ENCODE peak calls at places on chromosomes 2 and 18, in five cellular contexts. One of them, this sample, is unnamed.
A peak's percentile ranks its signal among the peaks of the same experiment; 100 is the strongest.

GRCh38 chr2:26384597-26384996 is 17.1 kb upstream of the DRC1 start:
- DNase-seq in A549: no peak
- DNase-seq in psoas muscle: no peak
- DNase-seq in PC-9: no peak
- DNase-seq in HCT116: no peak
- DNase-seq in this sample: no peak

GRCh38 chr2:126586321-126586720 is 69.6 kb upstream of the GYPC start:
- DNase-seq in A549: no peak
- DNase-seq in psoas muscle: no peak
- DNase-seq in PC-9: no peak
- DNase-seq in HCT116: no peak
- DNase-seq in this sample: no peak

GRCh38 chr2:232321817-232322559 is 56.6 kb upstream of the ALPP start:
- DNase-seq in A549: no peak
- DNase-seq in psoas muscle: peak; percentile 48
- DNase-seq in PC-9: no peak
- DNase-seq in HCT116: no peak
- DNase-seq in this sample: peak; percentile 35

GRCh38 chr2:241802806-241803318 is 6.1 kb upstream of the NEU4 start:
- DNase-seq in A549: no peak
- DNase-seq in psoas muscle: no peak
- DNase-seq in PC-9: no peak
- DNase-seq in HCT116: no peak
- DNase-seq in this sample: no peak

GRCh38 chr2:42007596-42007995 is 40.2 kb upstream of the PKDCC start:
- DNase-seq in A549: no peak
- DNase-seq in psoas muscle: no peak
- DNase-seq in PC-9: no peak
- DNase-seq in HCT116: no peak
- DNase-seq in this sample: no peak

GRCh38 chr2:112767693-112768380 is 3.4 kb upstream of the CKAP2L start:
- DNase-seq in A549: no peak
- DNase-seq in psoas muscle: no peak
- DNase-seq in PC-9: no peak
- DNase-seq in HCT116: no peak
- DNase-seq in this sample: no peak

GRCh38 chr18:76351961-76352581 is 143.0 kb downstream of the ZNF516 start:
- DNase-seq in A549: peak; percentile 15
- DNase-seq in psoas muscle: peak; percentile 71
- DNase-seq in PC-9: peak; percentile 51
- DNase-seq in HCT116: no peak
- DNase-seq in this sample: no peak

GRCh38 chr2:39547811-39548719 is 111.0 kb upstream of the MAP4K3 start:
- DNase-seq in A549: no peak
- DNase-seq in psoas muscle: no peak
- DNase-seq in PC-9: peak; percentile 74
- DNase-seq in HCT116: no peak
- DNase-seq in this sample: no peak

GRCh38 chr2:30915485-30915884 is 108.2 kb upstream of the CAPN13 start:
- DNase-seq in A549: no peak
- DNase-seq in psoas muscle: no peak
- DNase-seq in PC-9: peak; percentile 31
- DNase-seq in HCT116: peak; percentile 7
- DNase-seq in this sample: peak; percentile 29

GRCh38 chr2:167715932-167716331 is 531.5 kb downstream of the STK39 start:
- DNase-seq in A549: no peak
- DNase-seq in psoas muscle: no peak
- DNase-seq in PC-9: no peak
- DNase-seq in HCT116: no peak
- DNase-seq in this sample: no peak

GRCh38 chr2:120434909-120435308 is 89.0 kb downstream of the INHBB start:
- DNase-seq in A549: no peak
- DNase-seq in psoas muscle: no peak
- DNase-seq in PC-9: no peak
- DNase-seq in HCT116: no peak
- DNase-seq in this sample: no peak

DNA sequence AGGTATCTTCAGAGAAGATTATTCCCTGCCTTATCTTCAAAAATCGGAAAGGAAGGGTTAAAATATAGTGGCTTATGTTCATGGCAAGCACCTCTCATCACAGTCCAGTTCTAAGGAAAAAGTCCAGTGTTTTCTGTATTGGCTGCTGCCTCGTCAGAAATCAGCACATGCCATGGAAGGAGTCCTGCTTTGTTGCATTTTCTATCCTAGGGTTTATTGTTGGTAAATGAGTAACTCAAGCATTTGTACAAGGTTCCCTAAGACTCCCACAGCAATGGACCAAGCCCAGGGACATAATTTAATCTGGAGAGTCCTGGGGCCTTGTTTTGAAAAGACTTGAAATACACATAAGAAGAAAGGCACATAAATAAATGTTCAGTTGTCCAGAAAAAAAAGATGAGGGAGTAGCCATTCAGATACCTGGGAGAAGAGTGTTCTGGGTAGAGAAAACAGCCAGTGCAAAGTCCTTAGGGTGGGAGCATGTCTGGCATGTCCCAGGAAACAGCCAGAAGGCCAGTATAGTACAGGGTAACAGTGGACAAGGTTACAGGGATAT is 26.4 kb downstream of the NBEAL1 start:
- DNase-seq in A549: no peak
- DNase-seq in psoas muscle: no peak
- DNase-seq in PC-9: no peak
- DNase-seq in HCT116: no peak
- DNase-seq in this sample: no peak
- H3K4me3 ChIP-seq in A549: no peak overlapping the region
- H3K4me3 ChIP-seq in psoas muscle: no peak overlapping the region
- H3K4me3 ChIP-seq in PC-9: no peak overlapping the region
- H3K4me3 ChIP-seq in HCT116: no peak overlapping the region
- H3K4me3 ChIP-seq in this sample: no peak overlapping the region

GRCh38 chr2:119423811-119424210 is 7.8 kb upstream of the TMEM37 start:
- DNase-seq in A549: no peak
- DNase-seq in psoas muscle: no peak
- DNase-seq in PC-9: no peak
- DNase-seq in HCT116: no peak
- DNase-seq in this sample: no peak

GRCh38 chr2:119425119-119425405 is 6.6 kb upstream of the TMEM37 start:
- DNase-seq in A549: no peak
- DNase-seq in psoas muscle: no peak
- DNase-seq in PC-9: no peak
- DNase-seq in HCT116: no peak
- DNase-seq in this sample: no peak

GRCh38 chr2:119425620-119426395 is 5.8 kb upstream of the TMEM37 start:
- DNase-seq in A549: no peak
- DNase-seq in psoas muscle: no peak
- DNase-seq in PC-9: no peak
- DNase-seq in HCT116: no peak
- DNase-seq in this sample: peak; percentile 23

GRCh38 chr2:119423041-119423440 is 8.6 kb upstream of the TMEM37 start:
- DNase-seq in A549: no peak
- DNase-seq in psoas muscle: no peak
- DNase-seq in PC-9: no peak
- DNase-seq in HCT116: no peak
- DNase-seq in this sample: no peak

GRCh38 chr2:119424284-119425118 is 7.2 kb upstream of the TMEM37 start:
- DNase-seq in A549: no peak
- DNase-seq in psoas muscle: no peak
- DNase-seq in PC-9: no peak
- DNase-seq in HCT116: no peak
- DNase-seq in this sample: no peak
- H3K4me1 ChIP-seq in A549: peaks cover 47% of the 10 kb centered on the region
- H3K4me1 ChIP-seq in psoas muscle: no peaks in the 10 kb centered on the region
- H3K4me1 ChIP-seq in PC-9: peaks cover 26% of the 10 kb centered on the region
- H3K4me1 ChIP-seq in HCT116: peaks cover 5% of the 10 kb centered on the region
- H3K4me1 ChIP-seq in this sample: peaks cover 38% of the 10 kb centered on the region

DNA sequence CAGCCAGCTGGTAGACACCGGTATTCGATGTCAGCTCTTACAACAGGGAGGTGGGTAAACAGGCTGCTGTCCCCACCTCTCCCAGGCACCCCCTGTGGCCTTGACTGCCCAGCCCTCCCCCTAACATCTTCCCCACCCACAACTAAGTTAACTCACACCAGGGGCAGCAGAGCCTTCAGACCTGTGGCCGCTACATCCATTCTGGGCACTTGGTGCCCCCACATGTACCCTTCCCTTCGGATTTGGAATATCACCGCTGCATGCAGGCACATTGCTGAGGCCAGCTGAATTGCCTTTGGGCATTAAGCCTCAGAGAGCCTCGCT is 130.3 kb downstream of the MYCN start:
- DNase-seq in A549: no peak
- DNase-seq in psoas muscle: no peak
- DNase-seq in PC-9: no peak
- DNase-seq in HCT116: no peak
- DNase-seq in this sample: no peak
- H3K27ac ChIP-seq in A549: no peak overlapping the region
- H3K27ac ChIP-seq in psoas muscle: no peak overlapping the region
- H3K27ac ChIP-seq in PC-9: no peak overlapping the region
- H3K27ac ChIP-seq in HCT116: no peak overlapping the region
- H3K27ac ChIP-seq in this sample: no peak overlapping the region

GRCh38 chr2:70029814-70030409 is 57.4 kb upstream of the PCBP1 start:
- DNase-seq in A549: no peak
- DNase-seq in psoas muscle: peak; percentile 75
- DNase-seq in PC-9: no peak
- DNase-seq in HCT116: no peak
- DNase-seq in this sample: no peak
- H3K4me3 ChIP-seq in A549: no peak overlapping the region
- H3K4me3 ChIP-seq in psoas muscle: no peak overlapping the region
- H3K4me3 ChIP-seq in PC-9: no peak overlapping the region
- H3K4me3 ChIP-seq in HCT116: no peak overlapping the region
- H3K4me3 ChIP-seq in this sample: no peak overlapping the region

GRCh38 chr2:145985517-145985916 is 1465.6 kb upstream of the ZEB2 start:
- DNase-seq in A549: no peak
- DNase-seq in psoas muscle: no peak
- DNase-seq in PC-9: no peak
- DNase-seq in HCT116: no peak
- DNase-seq in this sample: no peak

GRCh38 chr2:145992572-145992971 is 1472.7 kb upstream of the ZEB2 start:
- DNase-seq in A549: no peak
- DNase-seq in psoas muscle: no peak
- DNase-seq in PC-9: no peak
- DNase-seq in HCT116: no peak
- DNase-seq in this sample: no peak

GRCh38 chr2:145984541-145984940 is 1464.6 kb upstream of the ZEB2 start:
- DNase-seq in A549: peak; percentile 2
- DNase-seq in psoas muscle: no peak
- DNase-seq in PC-9: no peak
- DNase-seq in HCT116: peak; percentile 31
- DNase-seq in this sample: no peak

DNA sequence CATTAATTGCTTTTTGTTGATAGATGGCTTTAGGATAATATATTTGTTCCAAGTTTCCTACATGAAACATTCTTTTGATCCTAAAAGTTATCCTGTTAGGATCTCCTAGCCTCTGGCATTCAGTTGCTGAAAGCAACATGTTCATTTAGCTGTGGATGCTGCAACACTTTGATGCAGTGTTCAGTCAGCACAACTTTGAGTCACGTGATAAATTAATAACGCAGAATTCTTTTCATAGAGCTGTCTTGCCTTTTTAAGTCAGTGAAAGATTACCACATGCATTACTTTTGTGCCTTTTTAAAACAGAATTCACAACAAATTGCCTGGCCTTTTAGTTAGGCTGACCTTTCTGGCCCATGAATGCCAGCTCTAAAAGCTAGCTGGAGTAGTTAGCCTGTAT is 1467.9 kb upstream of the ZEB2 start:
- DNase-seq in A549: no peak
- DNase-seq in psoas muscle: no peak
- DNase-seq in PC-9: no peak
- DNase-seq in HCT116: no peak
- DNase-seq in this sample: no peak
- H3K4me1 ChIP-seq in A549: peaks cover 9% of the 10 kb centered on the region
- H3K4me1 ChIP-seq in psoas muscle: no peaks in the 10 kb centered on the region
- H3K4me1 ChIP-seq in PC-9: peaks cover 25% of the 10 kb centered on the region
- H3K4me1 ChIP-seq in HCT116: peaks cover 7% of the 10 kb centered on the region
- H3K4me1 ChIP-seq in this sample: no peaks in the 10 kb centered on the region

DNA sequence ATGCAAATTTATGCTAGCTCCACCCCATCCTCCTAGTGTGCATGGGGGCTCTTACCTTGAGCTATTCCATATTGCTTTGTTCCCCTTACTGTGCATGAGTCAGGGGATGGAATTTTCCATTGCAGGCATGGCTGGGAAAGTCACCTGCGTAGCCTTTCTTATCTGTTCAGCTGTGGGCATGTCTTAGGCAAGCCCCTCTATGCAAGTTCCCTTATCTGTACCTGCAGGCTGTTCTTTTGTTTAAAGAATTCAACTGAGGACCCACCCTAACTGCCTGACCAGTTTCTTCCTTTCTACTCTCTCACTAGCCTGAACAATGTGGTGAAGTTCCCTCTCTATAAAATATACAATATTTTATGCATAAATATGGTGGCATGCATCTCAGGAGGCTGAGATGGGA is 54.2 kb upstream of the CDCA7 start:
- DNase-seq in A549: no peak
- DNase-seq in psoas muscle: no peak
- DNase-seq in PC-9: peak; percentile 8
- DNase-seq in HCT116: no peak
- DNase-seq in this sample: no peak
- H3K27ac ChIP-seq in A549: no peak overlapping the region
- H3K27ac ChIP-seq in psoas muscle: no peak overlapping the region
- H3K27ac ChIP-seq in PC-9: no peak overlapping the region
- H3K27ac ChIP-seq in HCT116: no peak overlapping the region
- H3K27ac ChIP-seq in this sample: no peak overlapping the region

GRCh38 chr18:23107718-23108117 is 27.6 kb upstream of the CABLES1 start:
- DNase-seq in A549: no peak
- DNase-seq in psoas muscle: no peak
- DNase-seq in PC-9: no peak
- DNase-seq in HCT116: no peak
- DNase-seq in this sample: no peak
- H3K4me3 ChIP-seq in A549: no peak overlapping the region
- H3K4me3 ChIP-seq in psoas muscle: no peak overlapping the region
- H3K4me3 ChIP-seq in PC-9: no peak overlapping the region
- H3K4me3 ChIP-seq in HCT116: no peak overlapping the region
- H3K4me3 ChIP-seq in this sample: no peak overlapping the region

DNA sequence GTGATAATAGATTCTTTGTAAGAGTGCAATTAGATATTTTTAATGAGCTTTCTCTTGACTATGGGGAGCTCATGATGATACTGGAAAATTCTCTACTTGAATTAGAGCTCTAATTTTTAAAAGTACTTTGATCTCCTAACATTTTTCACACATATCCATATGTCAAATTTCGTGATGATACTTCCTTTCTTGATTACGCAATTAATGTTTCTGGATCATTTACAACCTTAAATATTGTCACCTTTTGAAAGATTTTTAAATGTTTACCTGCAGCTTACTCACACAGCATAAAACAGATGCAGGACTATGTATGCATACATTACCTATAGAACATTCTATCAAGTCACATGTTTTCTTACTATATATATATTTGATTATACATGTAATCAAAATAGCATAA is 598.5 kb upstream of the DSEL start:
- DNase-seq in A549: no peak
- DNase-seq in psoas muscle: no peak
- DNase-seq in PC-9: no peak
- DNase-seq in HCT116: no peak
- DNase-seq in this sample: no peak
- H3K4me1 ChIP-seq in A549: no peaks in the 10 kb centered on the region
- H3K4me1 ChIP-seq in psoas muscle: no peaks in the 10 kb centered on the region
- H3K4me1 ChIP-seq in PC-9: no peaks in the 10 kb centered on the region
- H3K4me1 ChIP-seq in HCT116: no peaks in the 10 kb centered on the region
- H3K4me1 ChIP-seq in this sample: no peaks in the 10 kb centered on the region